ENCODE peak calls at places on chromosomes 11 and 22, in nine cellular contexts. J is OCI-LY7, V is body of pancreas, D is cardiac fibroblast, S is Peyer's patch, M is neural progenitor cell, F is HCT116, E is uterus, Z is A549. B is an unnamed sample.
A peak's percentile ranks its signal among the peaks of the same experiment; 100 is the strongest.

GRCh38 chr11:68950268-68950667 is 30.5 kb downstream of the MRGPRD start:
- DNase-seq in J (peak; percentile 46), V (no peak), D (peak; percentile 22), S (no peak), M (peak; percentile 79), F (peak; percentile 15), E (no peak), Z (peak; percentile 68), B (peak; percentile 25)

GRCh38 chr22:42313804-42314581 is 43.5 kb upstream of the TCF20 start:
- DNase-seq in J (peak; percentile 61), V (peak; percentile 81), D (peak; percentile 47), S (peak; percentile 90), M (peak; percentile 91), F (peak; percentile 75), E (no peak), Z (peak; percentile 13), B (peak; percentile 53)

GRCh38 chr11:132538642-132539041 is 993.7 kb downstream of the OPCML start:
- DNase-seq in J (no peak), V (no peak), D (no peak), S (no peak), M (no peak), F (no peak), E (no peak), Z (no peak), B (no peak)

GRCh38 chr22:50271519-50271970 is 1.4 kb upstream of the MAPK11 start:
- DNase-seq in J (peak; percentile 73), V (peak; percentile 58), D (peak; percentile 71), S (peak; percentile 81), M (peak; percentile 96), F (no peak), E (peak; percentile 54), Z (no peak), B (peak; percentile 59)

GRCh38 chr22:24550028-24550901 is 4.7 kb downstream of the GUCD1 start:
- DNase-seq in J (no peak), V (peak; percentile 54), D (no peak), S (peak; percentile 84), M (no peak), F (no peak), E (no peak), Z (no peak), B (peak; percentile 13)

GRCh38 chr11:122814401-122814800 is 23.9 kb upstream of the CRTAM start:
- DNase-seq in J (no peak), V (no peak), D (no peak), S (no peak), M (no peak), F (no peak), E (no peak), Z (no peak), B (no peak)

GRCh38 chr11:57474017-57474750 is 13.9 kb downstream of the RTN4RL2 start:
- DNase-seq in J (no peak), V (peak; percentile 15), D (peak; percentile 60), S (no peak), M (no peak), F (no peak), E (no peak), Z (no peak), B (no peak)

GRCh38 chr22:25876871-25877270 is 134.9 kb downstream of the MYO18B start:
- DNase-seq in J (no peak), V (no peak), D (no peak), S (no peak), M (peak; percentile 44), F (no peak), E (no peak), Z (no peak), B (no peak)

GRCh38 chr11:4076774-4077173 is 17.8 kb upstream of the RRM1 start:
- DNase-seq in J (no peak), V (no peak), D (no peak), S (no peak), M (no peak), F (no peak), E (no peak), Z (no peak), B (no peak)

GRCh38 chr11:113550179-113550578 is 75.0 kb upstream of the DRD2 start:
- DNase-seq in J (no peak), V (no peak), D (no peak), S (no peak), M (no peak), F (no peak), E (no peak), Z (no peak), B (no peak)

GRCh38 chr22:24893341-24894070 is 53.0 kb downstream of the LHFPL7 start:
- DNase-seq in J (no peak), V (peak; percentile 13), D (no peak), S (no peak), M (no peak), F (no peak), E (no peak), Z (no peak), B (no peak)

GRCh38 chr11:126414615-126415014 is 59.1 kb downstream of the ST3GAL4 start:
- DNase-seq in J (no peak), V (no peak), D (no peak), S (no peak), M (no peak), F (no peak), E (no peak), Z (no peak), B (no peak)

GRCh38 chr22:49569286-49570031 is 258.2 kb downstream of the BRD1 start:
- DNase-seq in J (no peak), V (no peak), D (no peak), S (peak; percentile 25), M (no peak), F (no peak), E (no peak), Z (no peak), B (no peak)

GRCh38 chr11:118054712-118055640 is 21.9 kb upstream of the TMPRSS4 start:
- DNase-seq in J (no peak), V (no peak), D (no peak), S (no peak), M (no peak), F (no peak), E (no peak), Z (no peak), B (no peak)

GRCh38 chr11:102561636-102562035 is 31.1 kb upstream of the MMP7 start:
- DNase-seq in J (no peak), V (no peak), D (no peak), S (no peak), M (no peak), F (no peak), E (no peak), Z (no peak), B (no peak)

GRCh38 chr11:74345420-74345819 is 34.0 kb upstream of the P4HA3 start:
- DNase-seq in J (no peak), V (no peak), D (no peak), S (no peak), M (no peak), F (no peak), E (no peak), Z (no peak), B (no peak)

GRCh38 chr11:35605691-35606090 is 12.6 kb upstream of the FJX1 start:
- DNase-seq in J (no peak), V (no peak), D (peak; percentile 76), S (no peak), M (peak; percentile 23), F (no peak), E (peak; percentile 66), Z (no peak), B (peak; percentile 54)

GRCh38 chr22:49007013-49007653 is 820.5 kb downstream of the BRD1 start:
- DNase-seq in J (no peak), V (no peak), D (no peak), S (no peak), M (no peak), F (no peak), E (no peak), Z (no peak), B (no peak)

GRCh38 chr22:46026907-46027218 is 49.9 kb upstream of the WNT7B start:
- DNase-seq in J (no peak), V (no peak), D (no peak), S (no peak), M (no peak), F (no peak), E (peak; percentile 9), Z (no peak), B (no peak)
- H3K4me3 ChIP-seq in J (peak overlapping the region; percentile 35), V (no peak overlapping the region), D (peak overlapping the region; percentile 14), S (peak overlapping the region; percentile 30), M (peak overlapping the region; percentile 34), F (no peak overlapping the region), E (no peak overlapping the region), Z (no peak overlapping the region), B (no peak overlapping the region)

DNA sequence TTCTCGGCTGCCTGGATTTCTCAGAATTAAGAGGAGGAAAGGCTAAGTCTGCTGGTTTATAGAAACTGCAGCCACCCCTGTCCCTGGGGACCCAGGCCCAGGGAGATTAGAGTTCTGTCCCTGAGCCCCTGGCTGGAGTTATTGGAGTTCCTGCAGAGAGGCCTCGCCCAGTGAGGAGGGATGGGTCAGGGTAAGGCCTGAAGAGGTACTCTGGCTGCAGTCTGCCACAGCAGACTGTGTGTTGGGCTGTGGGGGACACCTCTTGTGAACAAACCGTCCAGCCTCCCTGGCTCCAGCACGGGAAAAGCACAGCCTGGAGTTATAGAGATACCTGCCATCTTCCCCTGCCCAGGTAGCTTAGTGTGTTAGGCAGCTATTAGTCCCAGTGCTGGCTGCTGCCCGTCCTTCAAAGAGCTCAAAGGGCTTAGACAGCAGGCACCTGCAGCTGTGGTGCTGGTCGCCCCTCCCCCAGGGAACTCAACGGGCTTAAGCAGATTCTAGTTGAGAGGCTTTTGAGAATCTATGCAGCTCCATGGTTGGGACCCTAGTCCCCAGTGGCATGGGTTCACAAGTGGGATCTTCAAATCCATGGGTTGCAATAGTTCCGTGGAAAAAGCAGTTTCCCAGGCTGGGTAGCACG is 36.6 kb upstream of the MUC15 start:
- DNase-seq in J (no peak), V (no peak), D (no peak), S (no peak), M (peak; percentile 42), F (no peak), E (no peak), Z (no peak), B (no peak)
- TF ChIP-seq CTCF in J (no peak), V (no peak), D (no peak), S (no peak), M (no peak), F (no peak), E (no peak), Z (no peak), B (no peak)

GRCh38 chr11:64989416-64989815 is 7.4 kb downstream of the BATF2 start:
- DNase-seq in J (no peak), V (no peak), D (no peak), S (no peak), M (no peak), F (no peak), E (no peak), Z (no peak), B (no peak)
- H3K4me3 ChIP-seq in J (peak overlapping the region; percentile 51), V (no peak overlapping the region), D (no peak overlapping the region), S (no peak overlapping the region), M (no peak overlapping the region), F (no peak overlapping the region), E (no peak overlapping the region), Z (no peak overlapping the region), B (no peak overlapping the region)

DNA sequence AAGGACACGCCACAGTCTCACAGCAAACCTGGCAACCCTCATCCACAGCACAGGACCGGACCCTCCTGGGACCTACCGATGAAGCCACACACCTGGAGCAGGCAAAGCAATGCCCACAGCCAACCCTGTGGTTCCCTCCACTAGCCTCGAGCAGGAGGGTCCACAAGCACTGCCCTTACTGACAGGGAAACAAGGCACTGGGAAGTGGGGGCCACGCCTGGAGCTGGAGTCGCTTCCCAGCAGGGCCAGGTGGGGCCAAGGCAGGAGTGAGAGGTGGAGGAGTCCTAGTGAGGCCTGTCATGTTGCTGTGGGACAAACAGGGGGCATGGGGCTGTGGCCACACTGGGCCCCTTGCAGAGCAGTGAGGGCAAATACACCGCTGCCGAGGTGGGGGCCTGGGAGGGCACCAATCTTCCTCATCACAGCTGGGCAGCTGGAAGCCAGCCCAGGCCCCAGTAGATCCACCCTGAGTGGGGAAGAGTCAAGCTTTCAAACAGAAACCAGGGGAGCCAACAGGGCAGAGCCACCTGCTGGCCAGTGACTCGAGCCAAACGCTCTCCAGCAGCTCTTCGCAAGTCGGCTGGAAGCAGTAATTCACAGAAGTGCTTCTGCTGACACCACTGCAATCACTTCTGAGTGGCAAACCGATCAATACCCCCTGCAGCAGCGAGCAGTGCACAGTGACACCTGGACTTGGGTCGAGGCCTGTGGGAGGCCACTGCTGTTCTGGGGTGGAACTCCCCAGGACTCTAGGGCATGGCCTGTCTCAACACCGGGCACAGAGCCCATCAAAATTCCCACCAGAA is 13.7 kb downstream of the SULT4A1 start:
- DNase-seq in J (no peak), V (peak; percentile 47), D (peak; percentile 33), S (peak; percentile 42), M (peak; percentile 61), F (peak; percentile 4), E (no peak), Z (no peak), B (peak; percentile 36)
- TF ChIP-seq CTCF in J (peak; percentile 26), V (peak; percentile 46), D (peak; percentile 49), S (peak; percentile 9), M (peak; percentile 55), F (peak; percentile 47), E (no peak), Z (peak; percentile 31), B (peak; percentile 50)